ENCODE peak calls at places on chromosomes 2 and 18, in nine cellular contexts. V is GM13976, J is breast epithelium, W is HFFc6, G is A549, T is endothelial cell, R is progenitor cell of endocrine pancreas, S is Peyer's patch, I is foreskin keratinocyte. Y is an unnamed sample.

GRCh38 chr18:3342628-3343027 is 80.7 kb downstream of the MYL12B start:
- DNase-seq in V (no peak), G (no peak), S (no peak), I (no peak), W (no peak), R (no peak), J (no peak), T (no peak), Y (no peak)

GRCh38 chr2:74831693-74832530 is 2.0 kb upstream of the HK2 start:
- DNase-seq in T (no peak), V (no peak), R (no peak), I (no peak), J (no peak), G (peak), W (peak), S (no peak), Y (no peak)

GRCh38 chr18:59022167-59022945 is 117.3 kb upstream of the SEC11C start:
- DNase-seq in S (no peak), J (peak), T (no peak), G (no peak), I (no peak), V (no peak), W (no peak), R (no peak), Y (no peak)

GRCh38 chr2:117257369-117257768 is 557.1 kb upstream of the DDX18 start:
- DNase-seq in T (no peak), W (no peak), I (no peak), G (no peak), R (no peak), S (no peak), J (no peak), V (no peak), Y (no peak)

GRCh38 chr2:55961318-55961911 is 37.8 kb upstream of the EFEMP1 start:
- DNase-seq in V (peak), S (no peak), R (no peak), W (peak), G (peak), T (no peak), I (no peak), J (peak), Y (peak)

GRCh38 chr2:140338827-140339226 is 1558.6 kb upstream of the NXPH2 start:
- DNase-seq in R (no peak), V (no peak), I (no peak), S (no peak), W (no peak), G (no peak), J (no peak), T (no peak), Y (no peak)

GRCh38 chr2:204480262-204480661 is 65.0 kb upstream of the PARD3B start:
- DNase-seq in W (no peak), G (no peak), S (no peak), T (no peak), I (no peak), V (no peak), J (no peak), R (no peak), Y (no peak)

GRCh38 chr2:47283687-47284086 is 119.3 kb upstream of the MSH2 start:
- DNase-seq in W (no peak), T (no peak), R (no peak), G (no peak), V (no peak), S (no peak), J (no peak), I (no peak), Y (no peak)

GRCh38 chr2:132953771-132954170 is 283.8 kb upstream of the LYPD1 start:
- DNase-seq in S (no peak), G (no peak), I (no peak), T (no peak), J (no peak), W (no peak), R (no peak), V (no peak), Y (peak)

GRCh38 chr2:152421521-152422367 is 86.8 kb downstream of the FMNL2 start:
- DNase-seq in V (no peak), G (peak), R (no peak), W (peak), T (no peak), S (no peak), J (no peak), I (peak), Y (no peak)

GRCh38 chr2:155372969-155373368 is 674.5 kb downstream of the KCNJ3 start:
- DNase-seq in S (no peak), R (no peak), T (no peak), G (no peak), V (no peak), J (no peak), W (no peak), I (no peak), Y (no peak)

GRCh38 chr2:61512768-61513398 is 25.3 kb downstream of the XPO1 start:
- DNase-seq in T (no peak), V (no peak), G (no peak), S (no peak), I (no peak), J (no peak), W (no peak), R (no peak), Y (no peak)

GRCh38 chr2:199455533-199456382 is 2.0 kb downstream of the SATB2 start:
- DNase-seq in I (no peak), S (no peak), R (peak), T (peak), V (peak), W (no peak), G (peak), J (no peak), Y (peak)

GRCh38 chr2:121046335-121046734 is 238.7 kb downstream of the TFCP2L1 start:
- DNase-seq in S (no peak), R (no peak), G (no peak), T (no peak), I (no peak), V (no peak), W (peak), J (no peak), Y (no peak)

GRCh38 chr2:223464071-223464470 is 138.1 kb downstream of the SCG2 start:
- DNase-seq in S (no peak), T (no peak), G (no peak), J (no peak), I (no peak), V (no peak), R (no peak), W (no peak), Y (no peak)

GRCh38 chr18:2908946-2909335 is 62.1 kb downstream of the EMILIN2 start:
- DNase-seq in S (no peak), R (no peak), G (no peak), T (no peak), V (no peak), W (no peak), I (no peak), J (no peak), Y (no peak)

GRCh38 chr2:148614024-148614331 is 30.6 kb upstream of the EPC2 start:
- DNase-seq in G (no peak), V (no peak), I (no peak), J (no peak), W (no peak), R (no peak), T (no peak), S (no peak), Y (no peak)

GRCh38 chr2:128384446-128384845 is 65.8 kb upstream of the HS6ST1 start:
- DNase-seq in R (no peak), I (no peak), S (no peak), T (no peak), J (no peak), G (no peak), W (no peak), V (no peak), Y (no peak)

GRCh38 chr2:34664266-34664665 is 1065.2 kb upstream of the FAM98A start:
- DNase-seq in V (no peak), G (no peak), W (no peak), J (no peak), S (no peak), R (no peak), I (no peak), T (no peak), Y (no peak)

GRCh38 chr2:102806250-102806837 is 44.5 kb downstream of the TMEM182 start:
- DNase-seq in R (peak), S (no peak), G (peak), I (no peak), T (peak), V (peak), J (peak), W (peak), Y (peak)

GRCh38 chr18:715626-716025 is 3.2 kb upstream of the ENOSF1 start:
- DNase-seq in V (no peak), J (no peak), W (peak), S (no peak), I (no peak), T (no peak), R (no peak), G (no peak), Y (no peak)

GRCh38 chr2:168350380-168350779 is 103.0 kb upstream of the STK39 start:
- DNase-seq in R (no peak), T (no peak), G (no peak), I (no peak), W (no peak), V (no peak), S (no peak), J (no peak), Y (no peak)

GRCh38 chr18:58042826-58043362 is 1.1 kb upstream of the NEDD4L start:
- DNase-seq in T (no peak), V (no peak), G (no peak), W (no peak), S (no peak), I (no peak), J (no peak), R (no peak), Y (no peak)

GRCh38 chr2:3827673-3828575 is 124.5 kb downstream of the DCDC2C start:
- DNase-seq in J (no peak), G (peak), V (peak), I (peak), R (no peak), S (no peak), W (no peak), T (peak), Y (peak)

GRCh38 chr2:152523091-152523490 is 188.1 kb downstream of the FMNL2 start:
- DNase-seq in J (no peak), V (no peak), G (no peak), T (no peak), W (peak), S (no peak), R (no peak), I (no peak), Y (no peak)

GRCh38 chr2:28905533-28905932 is 11.1 kb downstream of the WDR43 start:
- DNase-seq in R (no peak), I (no peak), V (no peak), W (no peak), G (no peak), T (no peak), J (no peak), S (no peak), Y (no peak)

GRCh38 chr2:205996156-205996555 is 89.8 kb downstream of the INO80D start:
- DNase-seq in S (no peak), R (no peak), J (no peak), W (no peak), I (no peak), G (no peak), V (no peak), T (no peak), Y (no peak)

GRCh38 chr2:119112770-119113488 is 45.6 kb downstream of the C1QL2 start:
- DNase-seq in G (no peak), W (no peak), R (no peak), I (no peak), T (no peak), V (no peak), J (no peak), S (no peak), Y (no peak)

GRCh38 chr2:100008960-100009359 is 133.4 kb downstream of the AFF3 start:
- DNase-seq in J (no peak), W (peak), T (no peak), G (no peak), I (no peak), R (no peak), S (no peak), V (no peak), Y (no peak)

GRCh38 chr2:39504790-39505335 is 67.8 kb upstream of the MAP4K3 start:
- DNase-seq in J (no peak), I (peak), W (peak), T (no peak), V (no peak), S (no peak), R (no peak), G (peak), Y (no peak)

GRCh38 chr2:225998653-225999052 is 599.1 kb downstream of the NYAP2 start:
- DNase-seq in S (no peak), T (no peak), J (no peak), V (no peak), W (peak), R (no peak), G (no peak), I (no peak), Y (no peak)

GRCh38 chr2:134771313-134771801 is 52.6 kb upstream of the TMEM163 start:
- DNase-seq in I (no peak), J (no peak), V (no peak), R (no peak), T (no peak), W (no peak), S (no peak), G (no peak), Y (no peak)

GRCh38 chr2:232482301-232483238 is 5.1 kb downstream of the ECEL1 start:
- DNase-seq in R (no peak), T (no peak), J (no peak), S (no peak), I (no peak), W (no peak), V (no peak), G (no peak), Y (no peak)

GRCh38 chr2:204673877-204674276 is 128.6 kb downstream of the PARD3B start:
- DNase-seq in J (no peak), G (no peak), V (no peak), R (no peak), S (no peak), I (peak), T (no peak), W (peak), Y (no peak)

GRCh38 chr2:44247924-44248323 is 27.4 kb upstream of the SLC3A1 start:
- DNase-seq in V (no peak), I (no peak), T (no peak), S (no peak), W (no peak), G (no peak), J (no peak), R (no peak), Y (no peak)

GRCh38 chr2:46806526-46806925 is 109.1 kb downstream of the MCFD2 start:
- DNase-seq in J (peak), I (peak), G (no peak), R (no peak), W (peak), V (no peak), T (no peak), S (no peak), Y (no peak)

GRCh38 chr18:38619129-38619528 is 1053.5 kb upstream of the CELF4 start:
- DNase-seq in S (no peak), V (no peak), G (no peak), J (no peak), W (no peak), I (no peak), R (no peak), T (no peak), Y (no peak)

GRCh38 chr18:10682368-10682714 is 156.5 kb downstream of the NAPG start:
- DNase-seq in J (no peak), V (no peak), G (no peak), R (no peak), S (no peak), I (no peak), T (no peak), W (no peak), Y (no peak)
- TF ChIP-seq CTCF in J (no peak), V (no peak), G (no peak), R (no peak), S (no peak), I (peak), T (no peak), W (no peak), Y (no peak)

DNA sequence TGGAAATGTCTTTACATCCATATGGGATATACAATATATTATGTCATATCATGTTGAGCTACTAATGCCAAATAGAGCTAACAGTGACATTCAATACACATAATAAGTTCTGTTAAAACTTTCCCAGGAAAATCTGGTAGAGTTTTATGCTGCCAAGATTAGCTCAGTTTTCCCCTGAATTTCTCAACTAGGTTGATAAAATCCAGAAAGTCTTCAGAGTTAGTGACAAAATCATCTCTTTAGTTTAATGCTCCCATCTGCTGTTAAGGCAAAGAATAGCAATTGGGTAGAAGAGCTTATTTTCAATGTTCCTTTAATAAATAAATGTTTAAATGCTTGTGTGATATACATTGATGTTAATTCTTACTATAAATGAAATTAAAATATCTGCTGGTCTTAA is 10.0 kb downstream of the COL3A1 start:
- DNase-seq in T (no peak), R (no peak), I (no peak), J (no peak), V (no peak), W (peak), G (no peak), S (no peak), Y (no peak)
- TF ChIP-seq CTCF in T (no peak), R (no peak), I (peak), J (no peak), V (no peak), W (peak), G (peak), S (no peak), Y (no peak)

DNA sequence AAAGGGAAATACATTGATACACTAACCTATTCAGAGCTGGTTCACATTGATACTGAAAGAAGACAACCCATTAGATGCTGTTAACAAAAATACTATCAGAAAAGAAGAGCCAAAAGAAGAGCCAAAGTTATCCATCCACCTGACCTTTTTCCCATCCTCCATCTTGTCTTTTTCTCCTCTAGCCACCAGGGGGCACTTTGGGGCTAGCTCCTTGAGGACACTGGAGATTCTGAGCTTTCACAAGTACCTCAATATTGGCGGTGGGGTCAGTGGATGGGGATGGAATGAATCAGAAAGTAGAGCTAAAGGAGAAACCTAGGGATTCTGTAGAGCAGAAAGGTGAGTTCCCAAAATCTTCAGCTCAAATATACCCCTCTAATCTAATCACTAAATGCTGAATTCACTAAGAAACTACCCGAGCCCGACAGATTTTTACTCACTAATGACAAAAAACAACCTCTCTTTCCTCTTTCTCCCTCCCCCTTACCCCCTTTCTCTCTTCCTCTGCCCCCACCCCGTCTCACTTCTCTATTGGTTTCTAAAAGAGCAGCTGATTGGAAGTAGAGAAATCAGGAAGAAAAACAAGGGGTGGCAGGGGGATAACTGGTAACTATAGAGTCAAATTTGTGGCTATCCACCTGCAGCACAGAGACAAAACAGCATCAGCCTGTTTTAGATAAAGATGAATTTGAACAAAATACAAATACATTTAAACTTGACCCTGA is 203.3 kb downstream of the TCF4 start:
- DNase-seq in J (no peak), I (peak), R (no peak), T (peak), S (peak), G (no peak), V (peak), W (peak), Y (peak)
- TF ChIP-seq CTCF in J (no peak), I (peak), R (peak), T (peak), S (peak), G (no peak), V (peak), W (peak), Y (peak)

GRCh38 chr2:104109356-104109755 is 744.6 kb upstream of the POU3F3 start:
- DNase-seq in S (no peak), R (no peak), G (no peak), I (no peak), V (no peak), W (no peak), T (no peak), J (no peak), Y (no peak)
- TF ChIP-seq CTCF in S (no peak), R (no peak), G (no peak), I (no peak), V (no peak), W (no peak), T (no peak), J (no peak), Y (no peak)

DNA sequence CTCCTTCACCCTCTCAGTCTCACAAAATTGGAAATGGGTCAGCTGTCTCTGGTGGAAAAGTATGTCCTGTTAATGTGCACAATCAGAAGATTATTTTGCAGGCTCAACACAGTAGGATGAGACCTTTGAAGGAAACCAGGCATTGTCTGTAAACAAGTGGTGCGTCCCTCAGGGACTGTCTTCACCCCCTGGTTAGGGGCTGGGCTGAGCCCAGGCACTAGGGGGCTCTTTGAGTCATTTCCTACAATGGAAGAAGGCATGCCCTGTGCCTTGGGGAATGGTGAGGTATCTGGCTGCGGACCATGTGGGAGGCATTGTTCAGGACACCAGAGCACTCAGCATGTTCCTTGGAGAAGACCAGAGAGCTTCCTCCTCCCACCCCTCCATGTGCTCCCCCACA is 26.8 kb downstream of the PKDCC start:
- DNase-seq in R (no peak), V (no peak), I (no peak), S (no peak), G (no peak), J (no peak), T (no peak), W (no peak), Y (no peak)
- TF ChIP-seq CTCF in R (no peak), V (no peak), I (no peak), S (no peak), G (no peak), J (no peak), T (no peak), W (no peak), Y (no peak)

DNA sequence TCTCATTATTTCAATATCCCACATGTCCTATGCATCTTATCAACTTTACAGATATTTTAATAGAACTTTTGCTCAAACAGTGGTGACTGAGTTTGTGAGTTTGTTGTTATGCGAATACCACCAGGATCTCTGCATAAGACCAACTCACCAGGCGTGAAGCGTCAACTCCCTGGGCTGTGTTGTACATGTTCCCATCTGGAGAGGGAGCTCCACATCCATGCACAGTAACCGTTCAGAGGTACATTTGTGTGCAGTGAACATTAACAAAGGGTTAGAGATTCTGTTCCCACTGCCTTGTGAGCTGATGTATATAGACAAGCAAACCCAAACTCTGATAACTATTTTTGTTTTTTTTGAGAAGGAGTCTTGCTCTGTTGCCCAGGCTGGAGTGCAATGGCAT is 188.7 kb downstream of the MYT1L start:
- DNase-seq in R (no peak), V (no peak), J (no peak), G (no peak), W (no peak), S (no peak), T (no peak), I (no peak), Y (no peak)
- TF ChIP-seq CTCF in R (no peak), V (no peak), J (no peak), G (no peak), W (no peak), S (no peak), T (no peak), I (no peak), Y (no peak)

Y was measured in GM20000.